ENCODE peak calls at places on chromosomes 2 and 18, in four cellular contexts. K is osteoblast, B is OCI-LY7, S is HCT116. X is an unnamed sample.

GRCh38 chr18:58569490-58569911 is 59.4 kb downstream of the ALPK2 start:
- DNase-seq in K (no peak), B (no peak), S (no peak), X (no peak)

GRCh38 chr18:55088000-55088401 is 128.7 kb upstream of the CCDC68 start:
- DNase-seq in K (no peak), B (no peak), S (no peak), X (no peak)

GRCh38 chr2:195343942-195344530 is 313.0 kb upstream of the SLC39A10 start:
- DNase-seq in K (peak; percentile 65), B (no peak), S (no peak), X (no peak)

GRCh38 chr2:50838316-50838715 is 193.6 kb downstream of the NRXN1 start:
- DNase-seq in K (no peak), B (no peak), S (no peak), X (no peak)

GRCh38 chr2:53515435-53516332 is 251.9 kb upstream of the CHAC2 start:
- DNase-seq in K (peak; percentile 49), B (no peak), S (no peak), X (peak; percentile 39)

GRCh38 chr2:29393676-29394075 is 278.5 kb downstream of the CLIP4 start:
- DNase-seq in K (no peak), B (no peak), S (no peak), X (no peak)

GRCh38 chr2:224354631-224355211 is 47.2 kb downstream of the FAM124B start:
- DNase-seq in K (no peak), B (no peak), S (no peak), X (no peak)

GRCh38 chr2:1081411-1082225 is 131.0 kb downstream of the SNTG2 start:
- DNase-seq in K (peak; percentile 92), B (no peak), S (no peak), X (no peak)

GRCh38 chr2:234288974-234289455 is 207.9 kb downstream of the ARL4C start:
- DNase-seq in K (peak; percentile 57), B (peak; percentile 72), S (peak; percentile 65), X (peak; percentile 73)

GRCh38 chr2:18077724-18078123 is 199.3 kb downstream of the KCNS3 start:
- DNase-seq in K (no peak), B (no peak), S (no peak), X (no peak)

GRCh38 chr2:85393836-85394235 is 16.3 kb downstream of the CAPG start:
- DNase-seq in K (peak; percentile 88), B (no peak), S (no peak), X (no peak)

GRCh38 chr18:57555134-57555533 is 31.4 kb downstream of the FECH start:
- DNase-seq in K (no peak), B (no peak), S (no peak), X (no peak)

GRCh38 chr2:44894058-44894457 is 47.4 kb upstream of the SIX3 start:
- DNase-seq in K (no peak), B (no peak), S (no peak), X (no peak)

GRCh38 chr2:453132-453531 is 165.2 kb upstream of the ALKAL2 start:
- DNase-seq in K (no peak), B (no peak), S (no peak), X (no peak)

GRCh38 chr2:38277245-38278119 is 99.6 kb downstream of the ATL2 start:
- DNase-seq in K (no peak), B (no peak), S (no peak), X (peak; percentile 61)

GRCh38 chr2:128748336-128748735 is 429.7 kb upstream of the HS6ST1 start:
- DNase-seq in K (no peak), B (no peak), S (no peak), X (no peak)

GRCh38 chr2:122451040-122451439 is 695.6 kb downstream of the TSN start:
- DNase-seq in K (no peak), B (peak; percentile 46), S (no peak), X (peak; percentile 30)

GRCh38 chr2:30225131-30225762 is 6.1 kb upstream of the LBH start:
- DNase-seq in K (peak; percentile 60), B (peak; percentile 82), S (no peak), X (peak; percentile 19)

GRCh38 chr2:54658548-54659207 is 64.8 kb upstream of the EML6 start:
- DNase-seq in K (no peak), B (no peak), S (no peak), X (no peak)

GRCh38 chr2:54656863-54657262 is 66.6 kb upstream of the EML6 start:
- DNase-seq in K (no peak), B (no peak), S (no peak), X (no peak)

GRCh38 chr2:54655051-54655809 is 68.2 kb upstream of the EML6 start:
- DNase-seq in K (no peak), B (no peak), S (no peak), X (no peak)

GRCh38 chr2:54660752-54661151 is 62.7 kb upstream of the EML6 start:
- DNase-seq in K (no peak), B (no peak), S (no peak), X (no peak)

GRCh38 chr2:54657664-54658083 is 65.8 kb upstream of the EML6 start:
- DNase-seq in K (no peak), B (peak; percentile 65), S (peak; percentile 23), X (peak; percentile 69)
- H3K27ac ChIP-seq in K (no peak overlapping the region), B (no peak overlapping the region), S (no peak overlapping the region), X (no peak overlapping the region)

DNA sequence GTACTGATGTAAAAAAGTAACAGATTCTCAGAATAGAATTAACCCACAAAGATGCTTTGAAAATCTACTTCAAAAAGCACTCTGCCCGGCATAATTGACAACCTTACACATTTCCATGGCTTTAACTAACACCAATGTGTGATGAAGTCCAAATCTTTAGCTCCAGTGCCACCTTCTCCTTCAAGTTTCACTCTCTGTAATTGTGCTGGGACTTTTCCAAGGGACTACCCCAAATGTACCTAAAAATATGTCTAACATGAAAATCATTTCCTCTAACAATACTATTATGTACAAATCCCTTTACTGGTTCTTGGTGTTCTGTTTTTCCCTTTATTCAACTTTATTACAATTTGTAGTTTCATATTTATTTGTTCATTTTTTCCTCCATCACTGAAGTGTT is 20.6 kb upstream of the UBE2E3 start:
- DNase-seq in K (no peak), B (no peak), S (no peak), X (no peak)
- H2AFZ ChIP-seq in K (no peak overlapping the region), B (no peak overlapping the region), S (no peak overlapping the region), X (no peak overlapping the region)

GRCh38 chr18:24231773-24232735 is 93.2 kb downstream of the CABYR start:
- DNase-seq in K (peak; percentile 27), B (no peak), S (no peak), X (no peak)

GRCh38 chr18:24232814-24233213 is 94.0 kb downstream of the CABYR start:
- DNase-seq in K (no peak), B (no peak), S (no peak), X (no peak)

GRCh38 chr18:24228661-24229053 is 89.8 kb downstream of the CABYR start:
- DNase-seq in K (no peak), B (no peak), S (no peak), X (no peak)

GRCh38 chr18:24227976-24228660 is 89.3 kb downstream of the CABYR start:
- DNase-seq in K (peak; percentile 36), B (no peak), S (no peak), X (peak; percentile 11)

DNA sequence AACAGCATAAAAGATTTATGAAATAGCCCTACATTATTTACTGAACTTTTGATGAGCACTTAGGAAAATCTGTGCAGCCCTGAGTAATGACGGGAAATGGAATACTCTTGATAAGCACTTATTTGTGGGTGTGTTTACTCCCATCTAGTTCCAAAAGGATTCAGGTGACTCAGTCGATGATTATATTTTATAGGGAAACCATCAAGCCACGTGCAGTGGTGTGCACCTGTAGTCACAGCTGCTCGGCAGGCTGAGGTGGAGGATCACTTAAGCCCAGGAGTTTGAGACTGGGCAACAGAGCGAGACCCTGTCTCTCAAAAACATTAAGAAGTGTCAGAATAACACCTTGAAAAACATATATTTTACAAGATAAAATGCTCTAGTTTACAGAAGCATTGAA is 91.9 kb downstream of the CABYR start:
- DNase-seq in K (no peak), B (no peak), S (no peak), X (no peak)
- H3K27ac ChIP-seq in K (no peak overlapping the region), B (no peak overlapping the region), S (no peak overlapping the region), X (no peak overlapping the region)

GRCh38 chr2:160976797-160977196 is 183.4 kb upstream of the TANK start:
- DNase-seq in K (no peak), B (no peak), S (no peak), X (no peak)
- H2AFZ ChIP-seq in K (no peak overlapping the region), B (no peak overlapping the region), S (no peak overlapping the region), X (no peak overlapping the region)

DNA sequence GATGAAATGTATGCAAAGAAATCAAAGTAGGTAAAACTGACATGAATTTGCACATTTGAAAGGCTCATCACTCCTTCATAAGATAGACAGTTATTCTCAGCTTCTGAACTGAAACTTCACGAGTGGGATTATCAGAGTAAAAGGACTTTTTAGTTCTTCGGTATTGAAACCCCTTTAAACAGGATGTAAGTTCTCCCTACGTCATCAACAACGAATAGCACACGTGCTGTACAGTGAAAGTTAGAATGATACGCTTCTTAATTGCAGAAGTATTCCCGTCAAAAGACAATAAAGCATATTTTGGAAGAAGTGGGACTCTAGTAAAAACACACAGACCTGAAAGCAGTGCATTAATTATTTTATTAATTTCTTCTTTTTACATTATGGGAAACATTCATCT is 45.7 kb downstream of the TGIF1 start:
- DNase-seq in K (no peak), B (peak; percentile 54), S (no peak), X (no peak)
- H3K27ac ChIP-seq in K (no peak overlapping the region), B (peak overlapping the region; percentile 89), S (no peak overlapping the region), X (no peak overlapping the region)

GRCh38 chr2:236178921-236179652 is 10.9 kb upstream of the GBX2 start:
- DNase-seq in K (peak; percentile 85), B (no peak), S (no peak), X (peak; percentile 61)
- H2AFZ ChIP-seq in K (peak overlapping the region; percentile 69), B (no peak overlapping the region), S (no peak overlapping the region), X (peak overlapping the region; percentile 38)

DNA sequence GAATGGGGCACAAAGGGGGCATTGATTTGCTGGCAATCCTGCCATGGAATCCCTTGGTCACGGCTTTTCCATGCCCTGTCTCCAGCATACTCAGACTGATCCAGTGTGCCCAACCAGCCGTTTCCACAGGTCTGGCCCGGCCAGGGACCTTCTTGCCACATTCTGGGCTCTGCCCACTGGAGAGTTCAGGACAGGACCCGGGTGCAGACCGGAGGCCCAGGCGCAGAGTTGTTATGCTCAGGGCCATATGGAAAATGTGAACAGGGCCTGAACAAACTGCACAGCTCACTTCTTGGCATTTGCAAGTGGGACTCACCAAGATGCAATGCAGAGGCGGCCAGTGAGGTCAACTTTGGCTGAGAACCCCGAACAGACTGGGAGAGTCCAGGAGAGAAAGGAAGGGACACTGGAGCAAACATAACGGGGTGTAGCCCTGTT is 15.5 kb upstream of the ASAP2 start:
- DNase-seq in K (peak; percentile 91), B (no peak), S (no peak), X (peak; percentile 60)
- H3K27ac ChIP-seq in K (peak overlapping the region; percentile 97), B (no peak overlapping the region), S (no peak overlapping the region), X (no peak overlapping the region)